ENCODE peak calls at places on chromosome 21, in six cellular contexts. W is fibroblast of villous mesenchyme, C is putamen, J is A549, B is HCT116, E is amniotic epithelial cell. I is an unnamed sample.

GRCh38 chr21:44901391-44902074 is 19.2 kb downstream of the ITGB2 start:
- DNase-seq in E (no peak), B (no peak), W (no peak), C (no peak), J (no peak), I (no peak)

GRCh38 chr21:46636550-46637289 is 1.2 kb downstream of the PRMT2 start:
- DNase-seq in J (no peak), E (no peak), W (no peak), B (no peak), C (no peak), I (peak; percentile 3)

GRCh38 chr21:35035581-35035980 is 13.5 kb downstream of the RUNX1 start:
- DNase-seq in W (no peak), B (no peak), E (no peak), J (no peak), C (no peak), I (no peak)

GRCh38 chr21:31913191-31913608 is 40.4 kb downstream of the HUNK start:
- DNase-seq in W (no peak), J (no peak), E (no peak), B (no peak), C (no peak), I (no peak)

GRCh38 chr21:43892334-43892733 is 27.3 kb downstream of the AGPAT3 start:
- DNase-seq in J (no peak), E (no peak), W (no peak), B (no peak), C (no peak), I (no peak)

GRCh38 chr21:36955783-36956182 is 10.7 kb downstream of the HLCS start:
- DNase-seq in J (no peak), B (no peak), E (no peak), C (no peak), W (no peak), I (no peak)

GRCh38 chr21:31107151-31107785 is 69.0 kb upstream of the KRTAP19-8 start:
- DNase-seq in B (no peak), C (no peak), J (no peak), W (no peak), E (no peak), I (no peak)

GRCh38 chr21:38440746-38441145 is 57.5 kb downstream of the ERG start:
- DNase-seq in B (no peak), W (peak; percentile 71), J (peak; percentile 25), C (no peak), E (peak; percentile 91), I (no peak)

GRCh38 chr21:40881767-40882166 is 34.8 kb upstream of the DSCAM start:
- DNase-seq in W (no peak), E (no peak), C (no peak), J (no peak), B (no peak), I (no peak)

GRCh38 chr21:34552324-34553198 is 40.6 kb upstream of the KCNE1 start:
- DNase-seq in B (no peak), C (no peak), W (peak; percentile 79), J (no peak), E (peak; percentile 52), I (no peak)

GRCh38 chr21:41142051-41142795 is 25.7 kb upstream of the BACE2 start:
- DNase-seq in W (no peak), B (no peak), J (peak; percentile 12), C (no peak), E (no peak), I (no peak)

GRCh38 chr21:46098303-46099141 is 610 bp downstream of the COL6A2 start:
- DNase-seq in J (no peak), C (no peak), E (no peak), W (peak; percentile 32), B (no peak), I (no peak)

GRCh38 chr21:34897828-34898227 is 151.3 kb downstream of the RUNX1 start:
- DNase-seq in J (no peak), B (no peak), W (no peak), C (no peak), E (no peak), I (no peak)

GRCh38 chr21:29213513-29214385 is 83.3 kb downstream of the MAP3K7CL start:
- DNase-seq in C (no peak), E (no peak), B (no peak), W (no peak), J (no peak), I (no peak)

GRCh38 chr21:17673261-17674020 is 60.7 kb upstream of the BTG3 start:
- DNase-seq in J (no peak), W (peak; percentile 6), C (no peak), E (peak; percentile 2), B (no peak), I (no peak)